ENCODE peak calls at places on chromosomes 16 and 17, in eight cellular contexts. T is left ventricle myocardium inferior; U is stimulated activated CD4-positive, alpha-beta T cell treated with anti-CD3 and anti-CD28 coated beads, Interleukin-12 subunit alpha, Interleukin-12 subunit beta, amount 100 ng/mL, for 24 hours; P is ascending aorta; M is NCI-H524 treated with DMSO at 0.1 percent for 48 hours; B is NCI-H774; Y is HFF-Myc; I is uterus. N is an unnamed sample.

GRCh38 chr16:4328580-4329353 is 12.9 kb downstream of the GLIS2 start:
- DNase-seq in I (no peak), P (no peak), U (no peak), B (no peak), Y (no peak), M (no peak), T (peak), N (no peak)

GRCh38 chr16:65667013-65667578 is 545.2 kb upstream of the CDH11 start:
- DNase-seq in I (no peak), B (no peak), U (no peak), Y (no peak), P (no peak), T (no peak), M (no peak), N (no peak)

GRCh38 chr16:84268231-84268630 is 26.4 kb upstream of the WFDC1 start:
- DNase-seq in U (no peak), Y (no peak), B (no peak), T (no peak), M (no peak), P (no peak), I (no peak), N (no peak)

GRCh38 chr16:57637020-57637419 is 8.6 kb downstream of the ADGRG1 start:
- DNase-seq in T (no peak), Y (no peak), I (no peak), U (no peak), M (no peak), B (no peak), P (no peak), N (no peak)

GRCh38 chr17:78130439-78131101 is at the start of gene TMC8:
- DNase-seq in B (no peak), U (peak), I (no peak), Y (no peak), M (no peak), T (no peak), P (no peak), N (peak)

GRCh38 chr16:566475-567361 is at the start of gene NHLRC4:
- DNase-seq in I (peak), Y (no peak), U (peak), B (no peak), P (peak), T (peak), M (no peak), N (peak)

GRCh38 chr16:54171855-54172537 is 114.6 kb downstream of the IRX3 start:
- DNase-seq in P (no peak), B (peak), T (no peak), Y (no peak), M (no peak), U (no peak), I (no peak), N (no peak)

GRCh38 chr17:20203021-20203420 is 193.9 kb downstream of the SPECC1 start:
- DNase-seq in B (no peak), T (no peak), M (no peak), P (no peak), U (no peak), Y (no peak), I (no peak), N (no peak)

GRCh38 chr17:8872705-8873426 is 5.4 kb upstream of the PIK3R6 start:
- DNase-seq in U (no peak), I (no peak), Y (no peak), P (no peak), T (no peak), M (no peak), B (no peak), N (no peak)

GRCh38 chr16:86994651-86995171 is 322.5 kb downstream of the C16orf95 start:
- DNase-seq in T (peak), I (no peak), Y (peak), M (no peak), B (no peak), P (no peak), U (no peak), N (no peak)

GRCh38 chr17:48681609-48682008 is 40.7 kb downstream of the PRAC1 start:
- DNase-seq in T (no peak), P (no peak), Y (no peak), M (no peak), U (no peak), B (no peak), I (no peak), N (no peak)

GRCh38 chr16:79707867-79708266 is 107.3 kb upstream of the MAF start:
- DNase-seq in M (no peak), P (peak), T (peak), U (no peak), I (peak), B (no peak), Y (no peak), N (no peak)

GRCh38 chr16:84614075-84614474 is 3.8 kb downstream of the COTL1 start:
- DNase-seq in I (peak), M (no peak), T (no peak), P (no peak), B (no peak), U (no peak), Y (no peak), N (no peak)

GRCh38 chr17:57603978-57604377 is 141.1 kb downstream of the CCDC182 start:
- DNase-seq in Y (no peak), I (no peak), U (peak), P (no peak), T (no peak), B (no peak), M (no peak), N (no peak)

GRCh38 chr17:32971171-32971570 is 20.5 kb upstream of the SPACA3 start:
- DNase-seq in B (no peak), Y (no peak), M (no peak), P (no peak), I (no peak), T (no peak), U (peak), N (peak)

GRCh38 chr16:68005786-68006286 is 6.6 kb upstream of the DPEP2 start:
- DNase-seq in M (no peak), P (no peak), B (no peak), I (no peak), T (no peak), U (no peak), Y (no peak), N (no peak)

GRCh38 chr17:74813793-74814192 is 37.6 kb upstream of the NAT9 start:
- DNase-seq in I (no peak), U (no peak), Y (no peak), T (no peak), P (no peak), M (no peak), B (no peak), N (no peak)

GRCh38 chr17:61468263-61468907 is 16.2 kb downstream of the TBX4 start:
- DNase-seq in Y (no peak), P (no peak), M (no peak), U (no peak), I (peak), T (no peak), B (no peak), N (no peak)

GRCh38 chr16:48745541-48745940 is 135.6 kb upstream of the N4BP1 start:
- DNase-seq in I (no peak), M (no peak), T (no peak), Y (no peak), P (no peak), U (no peak), B (no peak), N (no peak)

GRCh38 chr17:2980211-2980903 is 83.0 kb downstream of the OR1D5 start:
- DNase-seq in Y (no peak), I (no peak), B (no peak), T (no peak), U (no peak), P (peak), M (no peak), N (no peak)

GRCh38 chr17:40248507-40248906 is 29.4 kb downstream of the WIPF2 start:
- DNase-seq in I (no peak), T (no peak), B (no peak), Y (no peak), M (no peak), P (no peak), U (no peak), N (no peak)

GRCh38 chr17:69269174-69269998 is 40.8 kb upstream of the ABCA10 start:
- DNase-seq in B (no peak), P (no peak), I (no peak), Y (peak), T (no peak), M (no peak), U (no peak), N (no peak)

N was measured in GM12864.